ENCODE peak calls at places on chromosomes 6 and 20, in five cellular contexts. Y is hippocampal formation; P is activated B cell treated with CpG ODN at 0.5 μM for 24 hours; M is GM18507; S is activated T-helper 1 cell treated with anti-CD3 and anti-CD28 coated beads, Interleukin-2, amount 50 U/mL, for 16 hours. X is an unnamed sample.

GRCh38 chr6:16480780-16481179 is 242.4 kb downstream of the GMPR start:
- DNase-seq in S (no peak), M (no peak), Y (no peak), P (no peak), X (no peak)

GRCh38 chr6:128097019-128097418 is 196.2 kb upstream of the THEMIS start:
- DNase-seq in Y (no peak), P (no peak), M (no peak), S (no peak), X (no peak)

GRCh38 chr6:136592930-136593673 is 42.9 kb upstream of the MAP7 start:
- DNase-seq in Y (no peak), P (no peak), S (no peak), M (no peak), X (no peak)

GRCh38 chr20:63301671-63302070 is 8.7 kb downstream of the COL20A1 start:
- DNase-seq in M (no peak), Y (no peak), P (no peak), S (no peak), X (no peak)

GRCh38 chr20:38748863-38749153 is 548 bp downstream of the ACTR5 start:
- DNase-seq in P (no peak), Y (no peak), M (no peak), S (no peak), X (no peak)

GRCh38 chr6:7004581-7005297 is 103.0 kb upstream of the RREB1 start:
- DNase-seq in S (no peak), M (no peak), P (no peak), Y (no peak), X (no peak)

GRCh38 chr6:36933102-36933501 is 21.4 kb upstream of the PI16 start:
- DNase-seq in M (no peak), P (no peak), Y (no peak), S (no peak), X (no peak)

GRCh38 chr6:84035484-84035883 is 1.9 kb downstream of the MRAP2 start:
- DNase-seq in P (no peak), Y (no peak), M (no peak), S (no peak), X (no peak)

GRCh38 chr6:51972659-51973058 is 114.8 kb downstream of the PKHD1 start:
- DNase-seq in M (no peak), P (no peak), Y (no peak), S (no peak), X (no peak)

GRCh38 chr20:10367921-10368701 is 65.9 kb downstream of the MKKS start:
- DNase-seq in P (no peak), Y (no peak), M (no peak), S (no peak), X (no peak)

GRCh38 chr6:154433477-154434241 is 76.8 kb downstream of the CNKSR3 start:
- DNase-seq in S (no peak), Y (no peak), P (no peak), M (no peak), X (no peak)

GRCh38 chr20:59178983-59179595 is 15.5 kb downstream of the ZNF831 start:
- DNase-seq in P (no peak), S (no peak), Y (no peak), M (no peak), X (no peak)

GRCh38 chr20:59307270-59307669 is 6.9 kb downstream of the EDN3 start:
- DNase-seq in P (no peak), M (no peak), S (no peak), Y (no peak), X (no peak)

GRCh38 chr20:43384321-43384940 is 73.3 kb upstream of the SRSF6 start:
- DNase-seq in S (no peak), P (no peak), M (no peak), Y (no peak), X (no peak)

GRCh38 chr6:158604048-158604406 is 40.5 kb downstream of the DYNLT1 start:
- DNase-seq in Y (no peak), S (no peak), P (no peak), M (no peak), X (no peak)

GRCh38 chr6:88165877-88166492 is at the start of gene CNR1:
- DNase-seq in Y (no peak), M (peak), S (no peak), P (no peak), X (no peak)

GRCh38 chr6:22512716-22513452 is 56.5 kb upstream of the HDGFL1 start:
- DNase-seq in M (no peak), S (no peak), Y (no peak), P (no peak), X (peak)

GRCh38 chr6:125237764-125238163 is 64.0 kb downstream of the HDDC2 start:
- DNase-seq in M (no peak), S (no peak), P (no peak), Y (no peak), X (no peak)

GRCh38 chr20:51412991-51413471 is 129.5 kb downstream of the NFATC2 start:
- DNase-seq in Y (no peak), M (no peak), P (no peak), S (no peak), X (no peak)

GRCh38 chr20:50392138-50392866 is 117.9 kb upstream of the PTPN1 start:
- DNase-seq in Y (no peak), M (no peak), S (no peak), P (no peak), X (no peak)

GRCh38 chr6:55449219-55449618 is 122.0 kb downstream of the GFRAL start:
- DNase-seq in Y (no peak), P (no peak), S (no peak), M (no peak), X (no peak)

GRCh38 chr6:404685-405423 is 13.3 kb downstream of the IRF4 start:
- DNase-seq in P (no peak), M (no peak), S (no peak), Y (no peak), X (no peak)